ENCODE peak calls at places on chromosomes 5 and 9, in nine cellular contexts. One of them, this sample, is unnamed.
A peak's percentile ranks its signal among the peaks of the same experiment; 100 is the strongest.

GRCh38 chr5:14816999-14817761 is 54.4 kb downstream of the ANKH start:
- DNase-seq in pulmonary artery endothelial cell: no peak
- DNase-seq in NCI-H187: no peak
- DNase-seq in mammary epithelial cell: peak; percentile 89
- DNase-seq in HCT116: no peak
- DNase-seq in WTC11: no peak
- DNase-seq in activated T-helper 1 cell treated with Interleukin-2 at 50 U/mL for 16 hours: no peak
- DNase-seq in fibroblast of the conjunctiva: peak; percentile 91
- DNase-seq in lower leg skin: peak; percentile 58
- DNase-seq in this sample: no peak

GRCh38 chr5:144566747-144567415 is 396.2 kb downstream of the KCTD16 start:
- DNase-seq in pulmonary artery endothelial cell: no peak
- DNase-seq in NCI-H187: no peak
- DNase-seq in mammary epithelial cell: peak; percentile 11
- DNase-seq in HCT116: no peak
- DNase-seq in WTC11: no peak
- DNase-seq in activated T-helper 1 cell treated with Interleukin-2 at 50 U/mL for 16 hours: no peak
- DNase-seq in fibroblast of the conjunctiva: no peak
- DNase-seq in lower leg skin: no peak
- DNase-seq in this sample: no peak

GRCh38 chr5:122707796-122708195 is 67.1 kb upstream of the SNX2 start:
- DNase-seq in pulmonary artery endothelial cell: no peak
- DNase-seq in NCI-H187: no peak
- DNase-seq in mammary epithelial cell: no peak
- DNase-seq in HCT116: no peak
- DNase-seq in WTC11: no peak
- DNase-seq in activated T-helper 1 cell treated with Interleukin-2 at 50 U/mL for 16 hours: no peak
- DNase-seq in fibroblast of the conjunctiva: no peak
- DNase-seq in lower leg skin: no peak
- DNase-seq in this sample: no peak

GRCh38 chr5:132777209-132778069 is at the start of gene SEPTIN8:
- DNase-seq in pulmonary artery endothelial cell: no peak
- DNase-seq in NCI-H187: no peak
- DNase-seq in mammary epithelial cell: peak; percentile 29
- DNase-seq in HCT116: no peak
- DNase-seq in WTC11: peak; percentile 54
- DNase-seq in activated T-helper 1 cell treated with Interleukin-2 at 50 U/mL for 16 hours: peak; percentile 16
- DNase-seq in fibroblast of the conjunctiva: no peak
- DNase-seq in lower leg skin: no peak
- DNase-seq in this sample: peak; percentile 33

GRCh38 chr5:14628346-14628745 is 36.2 kb upstream of the OTULIN start:
- DNase-seq in pulmonary artery endothelial cell: peak; percentile 4
- DNase-seq in NCI-H187: no peak
- DNase-seq in mammary epithelial cell: peak; percentile 40
- DNase-seq in HCT116: no peak
- DNase-seq in WTC11: peak; percentile 65
- DNase-seq in activated T-helper 1 cell treated with Interleukin-2 at 50 U/mL for 16 hours: peak; percentile 3
- DNase-seq in fibroblast of the conjunctiva: peak; percentile 10
- DNase-seq in lower leg skin: no peak
- DNase-seq in this sample: peak; percentile 48

GRCh38 chr9:92004045-92004392 is 54.0 kb upstream of the ROR2 start:
- DNase-seq in pulmonary artery endothelial cell: no peak
- DNase-seq in NCI-H187: no peak
- DNase-seq in mammary epithelial cell: no peak
- DNase-seq in HCT116: no peak
- DNase-seq in WTC11: peak; percentile 22
- DNase-seq in activated T-helper 1 cell treated with Interleukin-2 at 50 U/mL for 16 hours: no peak
- DNase-seq in fibroblast of the conjunctiva: no peak
- DNase-seq in lower leg skin: no peak
- DNase-seq in this sample: no peak

GRCh38 chr9:81183763-81184162 is 505.6 kb downstream of the TLE1 start:
- DNase-seq in pulmonary artery endothelial cell: no peak
- DNase-seq in NCI-H187: no peak
- DNase-seq in mammary epithelial cell: no peak
- DNase-seq in HCT116: no peak
- DNase-seq in WTC11: no peak
- DNase-seq in activated T-helper 1 cell treated with Interleukin-2 at 50 U/mL for 16 hours: no peak
- DNase-seq in fibroblast of the conjunctiva: no peak
- DNase-seq in lower leg skin: no peak
- DNase-seq in this sample: no peak

GRCh38 chr5:36944607-36945225 is 68.1 kb downstream of the NIPBL start:
- DNase-seq in pulmonary artery endothelial cell: peak; percentile 46
- DNase-seq in NCI-H187: no peak
- DNase-seq in mammary epithelial cell: peak; percentile 39
- DNase-seq in HCT116: peak; percentile 51
- DNase-seq in WTC11: no peak
- DNase-seq in activated T-helper 1 cell treated with Interleukin-2 at 50 U/mL for 16 hours: no peak
- DNase-seq in fibroblast of the conjunctiva: peak; percentile 65
- DNase-seq in lower leg skin: no peak
- DNase-seq in this sample: peak; percentile 69

GRCh38 chr9:137276757-137277328 is 683 bp upstream of the TOR4A start:
- DNase-seq in pulmonary artery endothelial cell: no peak
- DNase-seq in NCI-H187: no peak
- DNase-seq in mammary epithelial cell: no peak
- DNase-seq in HCT116: no peak
- DNase-seq in WTC11: peak; percentile 62
- DNase-seq in activated T-helper 1 cell treated with Interleukin-2 at 50 U/mL for 16 hours: no peak
- DNase-seq in fibroblast of the conjunctiva: peak; percentile 51
- DNase-seq in lower leg skin: no peak
- DNase-seq in this sample: peak; percentile 45

GRCh38 chr5:37774912-37775483 is 64.8 kb downstream of the GDNF start:
- DNase-seq in pulmonary artery endothelial cell: no peak
- DNase-seq in NCI-H187: no peak
- DNase-seq in mammary epithelial cell: peak; percentile 32
- DNase-seq in HCT116: peak; percentile 36
- DNase-seq in WTC11: peak; percentile 67
- DNase-seq in activated T-helper 1 cell treated with Interleukin-2 at 50 U/mL for 16 hours: no peak
- DNase-seq in fibroblast of the conjunctiva: no peak
- DNase-seq in lower leg skin: no peak
- DNase-seq in this sample: no peak

GRCh38 chr5:67350600-67351315 is 154.2 kb upstream of the CD180 start:
- DNase-seq in pulmonary artery endothelial cell: no peak
- DNase-seq in NCI-H187: peak; percentile 63
- DNase-seq in mammary epithelial cell: no peak
- DNase-seq in HCT116: no peak
- DNase-seq in WTC11: no peak
- DNase-seq in activated T-helper 1 cell treated with Interleukin-2 at 50 U/mL for 16 hours: no peak
- DNase-seq in fibroblast of the conjunctiva: no peak
- DNase-seq in lower leg skin: peak; percentile 42
- DNase-seq in this sample: peak; percentile 12

GRCh38 chr9:89622933-89623861 is 18.4 kb downstream of the GADD45G start:
- DNase-seq in pulmonary artery endothelial cell: no peak
- DNase-seq in NCI-H187: no peak
- DNase-seq in mammary epithelial cell: no peak
- DNase-seq in HCT116: no peak
- DNase-seq in WTC11: no peak
- DNase-seq in activated T-helper 1 cell treated with Interleukin-2 at 50 U/mL for 16 hours: no peak
- DNase-seq in fibroblast of the conjunctiva: no peak
- DNase-seq in lower leg skin: no peak
- DNase-seq in this sample: no peak

GRCh38 chr9:88528356-88528755 is 6.6 kb upstream of the NXNL2 start:
- DNase-seq in pulmonary artery endothelial cell: no peak
- DNase-seq in NCI-H187: no peak
- DNase-seq in mammary epithelial cell: no peak
- DNase-seq in HCT116: no peak
- DNase-seq in WTC11: no peak
- DNase-seq in activated T-helper 1 cell treated with Interleukin-2 at 50 U/mL for 16 hours: no peak
- DNase-seq in fibroblast of the conjunctiva: no peak
- DNase-seq in lower leg skin: no peak
- DNase-seq in this sample: no peak

GRCh38 chr5:150372626-150373025 is 15.1 kb downstream of the TCOF1 start:
- DNase-seq in pulmonary artery endothelial cell: no peak
- DNase-seq in NCI-H187: no peak
- DNase-seq in mammary epithelial cell: no peak
- DNase-seq in HCT116: no peak
- DNase-seq in WTC11: no peak
- DNase-seq in activated T-helper 1 cell treated with Interleukin-2 at 50 U/mL for 16 hours: no peak
- DNase-seq in fibroblast of the conjunctiva: no peak
- DNase-seq in lower leg skin: no peak
- DNase-seq in this sample: no peak

GRCh38 chr5:148623741-148624140 is 30.6 kb downstream of the HTR4 start:
- DNase-seq in pulmonary artery endothelial cell: no peak
- DNase-seq in NCI-H187: no peak
- DNase-seq in mammary epithelial cell: peak; percentile 11
- DNase-seq in HCT116: peak; percentile 23
- DNase-seq in WTC11: no peak
- DNase-seq in activated T-helper 1 cell treated with Interleukin-2 at 50 U/mL for 16 hours: no peak
- DNase-seq in fibroblast of the conjunctiva: no peak
- DNase-seq in lower leg skin: no peak
- DNase-seq in this sample: peak; percentile 41

GRCh38 chr5:172417130-172417802 is 37.1 kb downstream of the SH3PXD2B start:
- DNase-seq in pulmonary artery endothelial cell: no peak
- DNase-seq in NCI-H187: no peak
- DNase-seq in mammary epithelial cell: no peak
- DNase-seq in HCT116: no peak
- DNase-seq in WTC11: no peak
- DNase-seq in activated T-helper 1 cell treated with Interleukin-2 at 50 U/mL for 16 hours: no peak
- DNase-seq in fibroblast of the conjunctiva: no peak
- DNase-seq in lower leg skin: no peak
- DNase-seq in this sample: no peak

GRCh38 chr9:134316444-134317160 is 9.7 kb upstream of the RXRA start:
- DNase-seq in pulmonary artery endothelial cell: no peak
- DNase-seq in NCI-H187: no peak
- DNase-seq in mammary epithelial cell: peak; percentile 19
- DNase-seq in HCT116: no peak
- DNase-seq in WTC11: no peak
- DNase-seq in activated T-helper 1 cell treated with Interleukin-2 at 50 U/mL for 16 hours: no peak
- DNase-seq in fibroblast of the conjunctiva: no peak
- DNase-seq in lower leg skin: no peak
- DNase-seq in this sample: no peak

GRCh38 chr9:91196103-91196761 is 165.5 kb downstream of the AUH start:
- DNase-seq in pulmonary artery endothelial cell: no peak
- DNase-seq in NCI-H187: no peak
- DNase-seq in mammary epithelial cell: no peak
- DNase-seq in HCT116: no peak
- DNase-seq in WTC11: no peak
- DNase-seq in activated T-helper 1 cell treated with Interleukin-2 at 50 U/mL for 16 hours: no peak
- DNase-seq in fibroblast of the conjunctiva: no peak
- DNase-seq in lower leg skin: no peak
- DNase-seq in this sample: no peak

GRCh38 chr5:39489263-39489662 is 64.5 kb upstream of the DAB2 start:
- DNase-seq in pulmonary artery endothelial cell: no peak
- DNase-seq in NCI-H187: no peak
- DNase-seq in mammary epithelial cell: no peak
- DNase-seq in HCT116: no peak
- DNase-seq in WTC11: no peak
- DNase-seq in activated T-helper 1 cell treated with Interleukin-2 at 50 U/mL for 16 hours: no peak
- DNase-seq in fibroblast of the conjunctiva: no peak
- DNase-seq in lower leg skin: no peak
- DNase-seq in this sample: no peak

GRCh38 chr5:178115835-178116405 is 2.6 kb downstream of the N4BP3 start:
- DNase-seq in pulmonary artery endothelial cell: no peak
- DNase-seq in NCI-H187: no peak
- DNase-seq in mammary epithelial cell: no peak
- DNase-seq in HCT116: no peak
- DNase-seq in WTC11: peak; percentile 56
- DNase-seq in activated T-helper 1 cell treated with Interleukin-2 at 50 U/mL for 16 hours: no peak
- DNase-seq in fibroblast of the conjunctiva: no peak
- DNase-seq in lower leg skin: no peak
- DNase-seq in this sample: no peak

GRCh38 chr9:74662616-74663015 is 165.5 kb downstream of the RORB start:
- DNase-seq in pulmonary artery endothelial cell: no peak
- DNase-seq in NCI-H187: no peak
- DNase-seq in mammary epithelial cell: no peak
- DNase-seq in HCT116: no peak
- DNase-seq in WTC11: no peak
- DNase-seq in activated T-helper 1 cell treated with Interleukin-2 at 50 U/mL for 16 hours: no peak
- DNase-seq in fibroblast of the conjunctiva: no peak
- DNase-seq in lower leg skin: no peak
- DNase-seq in this sample: no peak

GRCh38 chr9:123044556-123044955 is 11.1 kb downstream of the GPR21 start:
- DNase-seq in pulmonary artery endothelial cell: no peak
- DNase-seq in NCI-H187: no peak
- DNase-seq in mammary epithelial cell: peak; percentile 12
- DNase-seq in HCT116: no peak
- DNase-seq in WTC11: no peak
- DNase-seq in activated T-helper 1 cell treated with Interleukin-2 at 50 U/mL for 16 hours: no peak
- DNase-seq in fibroblast of the conjunctiva: peak; percentile 60
- DNase-seq in lower leg skin: no peak
- DNase-seq in this sample: no peak

GRCh38 chr5:36877667-36878420 is 1.3 kb downstream of the NIPBL start:
- DNase-seq in pulmonary artery endothelial cell: no peak
- DNase-seq in NCI-H187: no peak
- DNase-seq in mammary epithelial cell: peak; percentile 76
- DNase-seq in HCT116: peak; percentile 32
- DNase-seq in WTC11: no peak
- DNase-seq in activated T-helper 1 cell treated with Interleukin-2 at 50 U/mL for 16 hours: no peak
- DNase-seq in fibroblast of the conjunctiva: no peak
- DNase-seq in lower leg skin: no peak
- DNase-seq in this sample: peak; percentile 59

GRCh38 chr9:73573235-73573634 is 421.6 kb downstream of the ANXA1 start:
- DNase-seq in pulmonary artery endothelial cell: no peak
- DNase-seq in NCI-H187: no peak
- DNase-seq in mammary epithelial cell: no peak
- DNase-seq in HCT116: no peak
- DNase-seq in WTC11: no peak
- DNase-seq in activated T-helper 1 cell treated with Interleukin-2 at 50 U/mL for 16 hours: no peak
- DNase-seq in fibroblast of the conjunctiva: no peak
- DNase-seq in lower leg skin: no peak
- DNase-seq in this sample: no peak

GRCh38 chr9:75422939-75423522 is 334.7 kb downstream of the OSTF1 start:
- DNase-seq in pulmonary artery endothelial cell: no peak
- DNase-seq in NCI-H187: no peak
- DNase-seq in mammary epithelial cell: no peak
- DNase-seq in HCT116: no peak
- DNase-seq in WTC11: no peak
- DNase-seq in activated T-helper 1 cell treated with Interleukin-2 at 50 U/mL for 16 hours: no peak
- DNase-seq in fibroblast of the conjunctiva: no peak
- DNase-seq in lower leg skin: no peak
- DNase-seq in this sample: no peak

GRCh38 chr9:130254753-130255637 is 10.6 kb upstream of the HMCN2 start:
- DNase-seq in pulmonary artery endothelial cell: no peak
- DNase-seq in NCI-H187: no peak
- DNase-seq in mammary epithelial cell: no peak
- DNase-seq in HCT116: no peak
- DNase-seq in WTC11: no peak
- DNase-seq in activated T-helper 1 cell treated with Interleukin-2 at 50 U/mL for 16 hours: no peak
- DNase-seq in fibroblast of the conjunctiva: no peak
- DNase-seq in lower leg skin: no peak
- DNase-seq in this sample: no peak

GRCh38 chr5:170338933-170339779 is 41.6 kb upstream of the LCP2 start:
- DNase-seq in pulmonary artery endothelial cell: no peak
- DNase-seq in NCI-H187: no peak
- DNase-seq in mammary epithelial cell: no peak
- DNase-seq in HCT116: peak; percentile 13
- DNase-seq in WTC11: peak; percentile 64
- DNase-seq in activated T-helper 1 cell treated with Interleukin-2 at 50 U/mL for 16 hours: peak; percentile 49
- DNase-seq in fibroblast of the conjunctiva: no peak
- DNase-seq in lower leg skin: no peak
- DNase-seq in this sample: no peak

GRCh38 chr5:158691576-158691975 is 408.1 kb downstream of the EBF1 start:
- DNase-seq in pulmonary artery endothelial cell: no peak
- DNase-seq in NCI-H187: peak; percentile 24
- DNase-seq in mammary epithelial cell: no peak
- DNase-seq in HCT116: no peak
- DNase-seq in WTC11: no peak
- DNase-seq in activated T-helper 1 cell treated with Interleukin-2 at 50 U/mL for 16 hours: no peak
- DNase-seq in fibroblast of the conjunctiva: no peak
- DNase-seq in lower leg skin: no peak
- DNase-seq in this sample: no peak

GRCh38 chr5:142065273-142065672 is 43.3 kb upstream of the NDFIP1 start:
- DNase-seq in pulmonary artery endothelial cell: no peak
- DNase-seq in NCI-H187: no peak
- DNase-seq in mammary epithelial cell: no peak
- DNase-seq in HCT116: no peak
- DNase-seq in WTC11: peak; percentile 30
- DNase-seq in activated T-helper 1 cell treated with Interleukin-2 at 50 U/mL for 16 hours: no peak
- DNase-seq in fibroblast of the conjunctiva: no peak
- DNase-seq in lower leg skin: no peak
- DNase-seq in this sample: no peak

GRCh38 chr5:114360362-114360761 is 1.5 kb upstream of the KCNN2 start:
- DNase-seq in pulmonary artery endothelial cell: no peak
- DNase-seq in NCI-H187: no peak
- DNase-seq in mammary epithelial cell: no peak
- DNase-seq in HCT116: no peak
- DNase-seq in WTC11: no peak
- DNase-seq in activated T-helper 1 cell treated with Interleukin-2 at 50 U/mL for 16 hours: no peak
- DNase-seq in fibroblast of the conjunctiva: no peak
- DNase-seq in lower leg skin: no peak
- DNase-seq in this sample: no peak

GRCh38 chr9:2872941-2873323 is 29.0 kb upstream of the PUM3 start:
- DNase-seq in pulmonary artery endothelial cell: no peak
- DNase-seq in NCI-H187: no peak
- DNase-seq in mammary epithelial cell: no peak
- DNase-seq in HCT116: no peak
- DNase-seq in WTC11: no peak
- DNase-seq in activated T-helper 1 cell treated with Interleukin-2 at 50 U/mL for 16 hours: no peak
- DNase-seq in fibroblast of the conjunctiva: no peak
- DNase-seq in lower leg skin: no peak
- DNase-seq in this sample: no peak

This sample was measured in endothelial cell of umbilical vein.